ENCODE peak calls at places on chromosomes 2 and 18, in seven cellular contexts. I is CD8-positive, alpha-beta T cell; Q is heart left ventricle; K is H9; C is fibroblast of lung; N is dorsolateral prefrontal cortex; A is lower lobe of right lung. P is an unnamed sample.

GRCh38 chr2:46335404-46335965 is 38.3 kb downstream of the EPAS1 start:
- DNase-seq in I (no peak), Q (no peak), K (peak), C (peak), N (no peak), A (peak), P (peak)

GRCh38 chr2:25276569-25277465 is 64.9 kb downstream of the DNMT3A start:
- DNase-seq in I (peak), Q (peak), K (peak), C (no peak), N (peak), A (peak), P (peak)

GRCh38 chr2:46876741-46877384 is 38.7 kb downstream of the MCFD2 start:
- DNase-seq in I (no peak), Q (no peak), K (no peak), C (peak), N (peak), A (no peak), P (peak)

GRCh38 chr2:232328038-232328435 is 50.5 kb upstream of the ALPP start:
- DNase-seq in I (no peak), Q (no peak), K (peak), C (no peak), N (no peak), A (peak), P (no peak)

GRCh38 chr2:29598978-29599377 is 322.4 kb downstream of the ALK start:
- DNase-seq in I (no peak), Q (no peak), K (no peak), C (no peak), N (no peak), A (no peak), P (no peak)

GRCh38 chr18:29841631-29842030 is 1200.9 kb downstream of the DSC3 start:
- DNase-seq in I (no peak), Q (no peak), K (no peak), C (no peak), N (no peak), A (no peak), P (no peak)

GRCh38 chr18:32208012-32208411 is 18.2 kb downstream of the MEP1B start:
- DNase-seq in I (no peak), Q (no peak), K (no peak), C (no peak), N (no peak), A (no peak), P (peak)

GRCh38 chr2:223538920-223539440 is 63.2 kb downstream of the SCG2 start:
- DNase-seq in I (no peak), Q (no peak), K (no peak), C (peak), N (no peak), A (no peak), P (no peak)

GRCh38 chr2:220434365-220434764 is 806.9 kb downstream of the SLC4A3 start:
- DNase-seq in I (no peak), Q (no peak), K (no peak), C (peak), N (no peak), A (no peak), P (no peak)

GRCh38 chr2:120619579-120619978 is 116.1 kb upstream of the GLI2 start:
- DNase-seq in I (no peak), Q (no peak), K (no peak), C (no peak), N (no peak), A (no peak), P (no peak)

DNA sequence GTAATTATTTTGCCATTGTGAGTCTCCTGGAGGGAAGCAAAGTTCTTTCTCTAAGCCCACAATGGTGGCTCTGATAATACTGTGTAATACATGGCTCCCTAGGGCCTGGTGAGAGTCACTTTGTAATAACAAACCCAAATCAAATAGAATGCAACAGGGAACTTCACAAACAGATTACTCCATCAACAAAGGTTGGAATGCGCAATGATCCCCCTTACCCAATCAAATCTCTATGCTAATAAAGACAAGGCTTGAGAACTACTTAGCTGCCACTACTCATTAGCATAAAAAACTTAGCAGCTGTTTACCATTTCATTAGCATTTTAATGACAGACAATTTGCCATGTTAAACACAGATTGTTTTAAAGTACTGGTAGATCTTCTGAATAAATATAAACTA is 285.6 kb upstream of the SESTD1 start:
- DNase-seq in I (no peak), Q (no peak), K (peak), C (no peak), N (no peak), A (no peak), P (no peak)
- H3K27ac ChIP-seq in I (no peak), Q (no peak), K (peak), C (no peak), N (no peak), A (no peak), P (no peak)

GRCh38 chr18:79528846-79529245 is 133.1 kb downstream of the NFATC1 start:
- DNase-seq in I (peak), Q (peak), K (peak), C (peak), N (no peak), A (peak), P (peak)
- TF ChIP-seq CTCF in I (peak), Q (peak), K (peak), C (peak), N (peak), A (peak), P (peak)

DNA sequence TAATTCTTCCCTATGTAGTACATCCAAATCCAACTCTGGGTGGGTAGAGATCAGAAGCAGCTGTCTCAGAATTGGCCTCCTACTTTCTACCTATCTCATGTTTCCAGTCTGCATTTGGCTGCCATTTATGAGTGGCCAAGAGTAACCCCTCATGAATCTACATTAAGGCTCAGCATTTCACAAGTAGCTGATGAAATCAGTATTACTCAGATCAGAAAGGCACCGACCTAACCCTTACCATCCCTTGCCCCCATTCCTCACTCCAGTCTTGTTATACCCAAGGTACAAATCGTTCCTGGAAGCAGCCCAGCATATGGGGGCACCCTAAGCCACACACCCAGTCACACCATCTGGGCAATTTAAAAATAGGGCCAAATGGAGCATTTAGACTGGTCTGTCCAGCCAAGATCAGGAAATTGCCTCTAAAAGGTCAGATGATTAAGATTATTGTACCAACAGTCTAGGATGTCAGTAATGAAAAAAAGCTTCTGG is 37.0 kb downstream of the CD28 start:
- DNase-seq in I (no peak), Q (no peak), K (no peak), C (peak), N (no peak), A (no peak), P (no peak)
- H3K27ac ChIP-seq in I (no peak), Q (no peak), K (no peak), C (no peak), N (no peak), A (no peak), P (no peak)

GRCh38 chr2:136255127-136255526 is 137.2 kb upstream of the CXCR4 start:
- DNase-seq in I (no peak), Q (no peak), K (no peak), C (no peak), N (no peak), A (no peak), P (no peak)
- TF ChIP-seq CTCF in I (no peak), Q (no peak), K (no peak), C (no peak), N (no peak), A (no peak), P (no peak)

DNA sequence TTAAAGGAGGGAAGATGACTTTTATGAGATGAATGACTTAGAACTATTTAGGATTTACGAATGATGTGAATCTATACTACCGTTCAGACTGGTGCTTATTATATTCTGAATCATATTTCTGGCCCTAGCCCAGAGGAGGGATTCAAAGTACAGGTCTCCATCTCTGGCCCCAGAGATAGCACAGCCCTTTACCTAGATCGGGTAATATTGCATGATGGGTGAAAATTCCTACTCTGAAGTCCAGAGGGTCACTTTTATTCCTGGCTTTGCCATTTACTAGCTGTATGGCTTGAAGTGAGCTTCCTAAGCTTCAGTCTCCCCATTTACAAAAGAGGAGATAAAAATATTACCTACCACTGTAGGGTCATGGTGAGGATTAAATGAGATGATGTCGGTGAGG is 135.8 kb upstream of the OSR1 start:
- DNase-seq in I (no peak), Q (no peak), K (no peak), C (no peak), N (no peak), A (no peak), P (no peak)
- H3K27ac ChIP-seq in I (no peak), Q (no peak), K (no peak), C (no peak), N (no peak), A (no peak), P (no peak)